ENCODE peak calls at places on chromosomes 2 and 18, in four cellular contexts. N is glutamatergic neuron, U is D721Med, J is A673. D is an unnamed sample.

GRCh38 chr2:46985512-46985911 is 69.9 kb upstream of the MCFD2 start:
- DNase-seq in N (no peak), U (no peak), J (no peak), D (no peak)

GRCh38 chr2:138182913-138183312 is 218.6 kb downstream of the HNMT start:
- DNase-seq in N (no peak), U (no peak), J (no peak), D (no peak)

GRCh38 chr18:23889907-23890306 is 124.6 kb upstream of the TTC39C start:
- DNase-seq in N (no peak), U (no peak), J (no peak), D (no peak)

GRCh38 chr2:218289639-218290315 is 2.5 kb downstream of the TMBIM1 start:
- DNase-seq in N (no peak), U (no peak), J (no peak), D (peak; percentile 61)

GRCh38 chr2:168649562-168649961 is 152.9 kb upstream of the NOSTRIN start:
- DNase-seq in N (no peak), U (no peak), J (no peak), D (no peak)

GRCh38 chr2:134675294-134675693 is 43.5 kb downstream of the TMEM163 start:
- DNase-seq in N (no peak), U (no peak), J (peak; percentile 23), D (no peak)

GRCh38 chr2:135987441-135987840 is 2.0 kb upstream of the DARS1 start:
- DNase-seq in N (no peak), U (no peak), J (no peak), D (no peak)

GRCh38 chr2:176106636-176107539 is at the start of gene HOXD11:
- DNase-seq in N (peak; percentile 57), U (no peak), J (peak; percentile 94), D (no peak)

GRCh38 chr2:106223347-106223746 is 29.2 kb upstream of the UXS1 start:
- DNase-seq in N (no peak), U (no peak), J (no peak), D (no peak)

GRCh38 chr18:36593001-36593400 is 235.8 kb downstream of the TPGS2 start:
- DNase-seq in N (no peak), U (no peak), J (no peak), D (no peak)

GRCh38 chr2:141490886-141491285 is 639.9 kb downstream of the LRP1B start:
- DNase-seq in N (no peak), U (no peak), J (no peak), D (no peak)

D was measured in epithelial cell of proximal tubule.